ENCODE peak calls at places on chromosomes 2 and 18, in six cellular contexts. A is GM12878, K is cardiac muscle cell, S is heart left ventricle, M is psoas muscle, O is SK-N-SH. X is an unnamed sample. For H3K9me3, the result is how much of the 10 kb centered on the place peaks cover.

GRCh38 chr2:111042772-111043771 is 77.6 kb upstream of the BCL2L11 start:
- DNase-seq in M (no peak), A (no peak), O (no peak), K (no peak), S (no peak), X (no peak)

GRCh38 chr2:134463726-134464076 is 209.8 kb downstream of the MGAT5 start:
- DNase-seq in A (no peak), O (no peak), M (no peak), S (no peak), K (no peak), X (no peak)

GRCh38 chr2:73176881-73177644 is 25.3 kb upstream of the NOTO start:
- DNase-seq in M (peak), S (peak), O (peak), A (no peak), K (peak), X (no peak)

GRCh38 chr2:43212216-43212828 is 14.1 kb downstream of the ZFP36L2 start:
- DNase-seq in A (no peak), M (no peak), S (no peak), O (no peak), K (no peak), X (no peak)

GRCh38 chr2:204654679-204655078 is 109.4 kb downstream of the PARD3B start:
- DNase-seq in K (no peak), O (no peak), M (no peak), A (no peak), S (no peak), X (no peak)

GRCh38 chr18:72866901-72867701 is 686 bp downstream of the NETO1 start:
- DNase-seq in S (no peak), A (no peak), M (no peak), O (peak), K (no peak), X (no peak)

GRCh38 chr2:6516674-6517073 is 349.0 kb downstream of the CMPK2 start:
- DNase-seq in S (peak), A (no peak), O (no peak), K (no peak), M (no peak), X (no peak)

GRCh38 chr2:42249887-42250286 is 80.7 kb downstream of the EML4 start:
- DNase-seq in S (no peak), K (no peak), M (no peak), A (no peak), O (no peak), X (no peak)

GRCh38 chr18:48590678-48591077 is 51.8 kb downstream of the CTIF start:
- DNase-seq in K (peak), O (no peak), S (no peak), A (no peak), M (no peak), X (no peak)

DNA sequence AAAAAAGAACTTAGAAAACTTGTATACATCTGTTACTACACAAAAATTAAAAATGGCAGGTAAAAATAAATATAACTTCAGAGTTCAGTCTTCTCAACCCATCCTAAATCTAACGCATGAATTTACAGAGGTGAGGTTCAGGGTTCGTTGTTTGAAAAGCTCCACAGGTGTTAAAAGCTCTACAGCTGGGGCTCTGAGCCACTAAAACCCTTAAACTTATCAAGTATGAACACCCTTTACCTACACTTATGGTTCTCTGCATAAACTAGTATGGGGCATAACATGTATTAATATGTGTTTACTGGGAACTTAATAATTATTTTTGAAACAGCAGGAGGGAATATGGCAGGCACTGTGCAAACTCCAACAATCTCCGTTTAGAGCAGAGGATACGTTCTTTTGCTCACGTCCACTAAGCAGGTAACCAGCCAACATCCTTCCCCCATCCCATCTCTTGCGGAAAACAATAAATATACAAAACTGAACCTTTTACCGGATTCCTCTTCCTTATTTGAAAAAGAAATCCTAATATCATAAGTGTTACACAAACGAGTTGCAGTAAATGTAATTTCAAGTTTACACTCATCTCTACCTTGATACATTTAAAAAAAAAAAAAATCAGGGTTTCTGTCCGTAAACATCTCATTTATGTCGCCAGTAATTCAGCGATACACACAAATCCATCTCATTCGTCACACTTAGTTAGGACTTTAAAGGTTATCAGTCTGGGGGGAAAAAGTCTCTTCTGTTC is 1.3 kb downstream of the PIAS2 start:
- DNase-seq in A (no peak), O (peak), M (no peak), S (no peak), K (no peak), X (no peak)
- H3K4me3 ChIP-seq in A (peak), O (peak), M (peak), S (peak), K (peak), X (peak)

GRCh38 chr2:228532233-228532632 is 350.7 kb upstream of the SPHKAP start:
- DNase-seq in A (no peak), M (no peak), O (no peak), K (no peak), S (no peak), X (no peak)

GRCh38 chr2:228522977-228523376 is 341.5 kb upstream of the SPHKAP start:
- DNase-seq in M (no peak), K (no peak), S (no peak), O (no peak), A (no peak), X (no peak)

GRCh38 chr2:228522276-228522675 is 340.8 kb upstream of the SPHKAP start:
- DNase-seq in O (no peak), K (no peak), M (no peak), S (no peak), A (no peak), X (no peak)

GRCh38 chr2:228526687-228527086 is 345.2 kb upstream of the SPHKAP start:
- DNase-seq in A (no peak), K (no peak), M (no peak), S (no peak), O (no peak), X (no peak)

GRCh38 chr2:228527481-228527880 is 346.0 kb upstream of the SPHKAP start:
- DNase-seq in K (no peak), A (no peak), M (no peak), O (no peak), S (no peak), X (no peak)
- H3K9me3 ChIP-seq in K (under half), A (under half), M (under half), O (under half), S (under half), X (under half)

DNA sequence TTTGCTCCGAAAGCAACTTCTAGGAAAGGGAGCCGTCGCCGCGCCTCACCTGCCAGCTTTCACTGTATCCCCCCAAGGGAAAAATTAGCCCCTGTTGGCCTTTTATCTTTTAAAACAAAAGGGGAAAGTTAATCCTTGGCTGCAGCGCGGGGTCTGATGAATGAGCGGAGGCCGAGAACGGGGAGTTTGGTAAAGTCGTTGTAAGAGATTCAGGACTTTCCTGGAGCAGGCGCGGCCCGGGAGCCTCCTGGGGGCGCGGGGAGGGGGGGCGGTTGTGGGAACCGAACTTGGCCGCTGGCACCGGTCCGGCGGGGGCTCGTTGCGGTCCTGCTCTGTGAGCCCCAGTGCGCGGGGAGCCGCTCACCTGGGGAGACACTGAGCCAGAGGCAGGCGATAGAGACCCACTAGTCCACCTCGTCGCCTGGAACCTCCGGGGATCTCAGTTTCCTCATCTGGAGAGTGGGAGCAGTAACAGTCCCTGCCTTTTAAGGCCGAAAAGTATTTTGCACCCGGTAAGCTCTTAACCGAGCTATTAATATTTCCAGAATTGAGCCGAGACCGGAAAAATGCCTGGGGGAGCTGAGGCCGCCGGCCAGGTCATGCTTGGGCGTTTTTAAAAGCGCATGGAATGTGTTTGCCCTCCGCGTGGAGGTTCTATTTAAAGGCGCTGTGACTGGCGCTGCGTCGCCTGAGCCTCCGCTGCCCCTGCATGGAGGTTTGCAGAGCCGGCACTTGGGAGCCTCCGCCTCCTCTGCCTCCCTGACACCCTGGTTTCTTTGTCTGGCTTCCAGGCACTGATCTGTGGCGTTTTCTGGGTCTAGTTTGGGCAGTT is 1.1 kb downstream of the EFHD1 start:
- DNase-seq in S (peak), M (peak), K (no peak), O (peak), A (no peak), X (no peak)
- H3K4me3 ChIP-seq in S (peak), M (peak), K (peak), O (peak), A (no peak), X (peak)

GRCh38 chr18:506801-507200 is 6.3 kb upstream of the COLEC12 start:
- DNase-seq in K (no peak), M (no peak), S (no peak), O (no peak), A (no peak), X (no peak)

GRCh38 chr18:505483-506122 is 5.1 kb upstream of the COLEC12 start:
- DNase-seq in A (peak), O (no peak), M (no peak), S (no peak), K (no peak), X (no peak)

GRCh38 chr18:501406-501714 is 859 bp upstream of the COLEC12 start:
- DNase-seq in A (no peak), S (no peak), O (no peak), K (no peak), M (no peak), X (no peak)

GRCh38 chr18:500556-501405 is at the start of gene COLEC12:
- DNase-seq in M (peak), S (peak), O (peak), K (peak), A (no peak), X (no peak)

GRCh38 chr18:506264-506663 is 5.8 kb upstream of the COLEC12 start:
- DNase-seq in A (no peak), K (no peak), O (no peak), M (no peak), S (no peak), X (no peak)
- H3K9me3 ChIP-seq in A (under half), K (under half), O (under half), M (under half), S (under half), X (under half)

DNA sequence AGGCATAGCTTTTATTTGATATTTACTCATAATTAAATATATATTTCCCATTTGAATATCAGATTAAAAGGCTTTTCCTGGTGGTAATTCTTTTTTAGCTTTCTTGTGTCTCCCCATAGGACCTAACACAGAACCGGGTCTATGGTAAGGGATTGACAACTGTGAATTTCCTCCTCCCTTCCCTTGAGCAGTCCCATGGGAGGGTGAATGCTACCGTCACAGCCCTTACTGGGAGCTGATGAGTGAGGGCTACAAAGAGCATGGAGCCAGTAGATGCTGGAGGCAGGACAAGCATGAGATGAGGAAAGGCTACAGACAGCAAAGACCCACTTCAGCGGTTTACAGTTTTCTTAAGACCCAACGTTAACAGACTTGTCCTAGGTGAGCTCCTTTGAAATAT is 170.6 kb upstream of the EPAS1 start:
- DNase-seq in S (no peak), O (no peak), K (no peak), A (no peak), M (no peak), X (no peak)
- H3K4me3 ChIP-seq in S (no peak), O (no peak), K (no peak), A (no peak), M (no peak), X (no peak)

GRCh38 chr2:105836341-105836740 is 91.6 kb downstream of the NCK2 start:
- DNase-seq in M (no peak), O (no peak), K (no peak), S (no peak), A (no peak), X (no peak)
- H3K9me3 ChIP-seq in M (under half), O (under half), K (under half), S (under half), A (under half), X (under half)

GRCh38 chr2:147355706-147356105 is 489.1 kb upstream of the ACVR2A start:
- DNase-seq in S (no peak), O (no peak), M (no peak), A (no peak), K (no peak), X (no peak)
- H3K4me3 ChIP-seq in S (no peak), O (no peak), M (no peak), A (no peak), K (no peak), X (no peak)

DNA sequence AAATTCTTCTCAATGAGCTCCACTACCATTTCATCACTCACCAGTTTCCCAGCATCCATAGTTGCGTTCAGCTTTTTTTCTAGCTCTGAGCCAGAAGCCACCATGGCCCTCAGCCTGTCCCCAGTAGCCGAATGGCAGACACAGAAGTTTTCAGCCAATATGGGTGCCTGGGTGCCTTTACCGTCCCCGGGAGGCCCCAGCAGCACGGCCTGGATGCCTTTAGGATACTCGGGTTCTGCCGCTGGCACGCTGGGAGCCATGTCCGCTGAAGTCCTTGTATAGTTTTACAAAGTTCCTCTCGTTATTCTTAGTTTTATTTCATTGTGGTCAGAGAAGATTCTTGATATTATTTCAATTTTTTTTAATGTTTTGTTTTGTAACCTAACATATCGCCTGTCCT is 187.2 kb downstream of the MEMO1 start:
- DNase-seq in S (no peak), A (no peak), O (no peak), K (no peak), M (no peak), X (no peak)
- H3K9me3 ChIP-seq in S (under half), A (under half), O (under half), K (under half), M (under half), X (under half)

GRCh38 chr18:27544211-27544610 is 359.1 kb upstream of the CHST9 start:
- DNase-seq in A (no peak), K (no peak), M (no peak), S (no peak), O (no peak), X (no peak)
- H3K4me3 ChIP-seq in A (no peak), K (no peak), M (no peak), S (no peak), O (no peak), X (no peak)